ENCODE peak calls at places on chromosome 3, in nine cellular contexts. D, A, E, P, X, F, H, O and R are unnamed samples.

GRCh38 chr3:141152801-141153678 is 78.6 kb upstream of the PXYLP1 start:
- DNase-seq in D (no peak), H (no peak), O (peak), A (no peak), E (no peak), P (no peak), F (no peak), X (no peak), R (no peak)

GRCh38 chr3:100399341-100400071 is 1.4 kb downstream of the TOMM70 start:
- DNase-seq in H (no peak), P (no peak), F (no peak), O (no peak), A (no peak), D (no peak), E (no peak), X (no peak), R (no peak)

GRCh38 chr3:175199961-175200360 is 340.8 kb downstream of the NAALADL2 start:
- DNase-seq in A (no peak), F (no peak), H (no peak), E (no peak), D (no peak), P (no peak), X (peak), O (no peak), R (no peak)

GRCh38 chr3:50674349-50675178 is at the start of gene DOCK3:
- DNase-seq in D (peak), X (peak), E (peak), A (peak), O (peak), F (no peak), P (no peak), H (peak), R (no peak)

GRCh38 chr3:53357457-53357856 is 10.1 kb upstream of the DCP1A start:
- DNase-seq in D (no peak), O (no peak), A (no peak), X (no peak), F (no peak), P (no peak), H (no peak), E (no peak), R (no peak)

GRCh38 chr3:172065967-172066762 is 26.8 kb downstream of the FNDC3B start:
- DNase-seq in A (no peak), F (no peak), P (no peak), X (peak), H (no peak), E (no peak), D (no peak), O (no peak), R (peak)

GRCh38 chr3:172517859-172518466 is 5.3 kb downstream of the TNFSF10 start:
- DNase-seq in X (no peak), D (no peak), P (no peak), A (no peak), E (no peak), F (no peak), O (no peak), H (no peak), R (no peak)

GRCh38 chr3:69671082-69671952 is 67.9 kb upstream of the MITF start:
- DNase-seq in P (peak), X (peak), E (peak), A (no peak), F (no peak), O (peak), H (no peak), D (peak), R (no peak)

GRCh38 chr3:187263270-187263669 is 28.3 kb downstream of the MASP1 start:
- DNase-seq in P (no peak), D (no peak), F (no peak), H (no peak), A (no peak), X (peak), E (no peak), O (no peak), R (no peak)

GRCh38 chr3:78665776-78666457 is 1101.9 kb downstream of the ROBO1 start:
- DNase-seq in O (no peak), F (no peak), D (no peak), P (no peak), X (no peak), A (no peak), E (no peak), H (no peak), R (no peak)

GRCh38 chr3:52670621-52671521 is 14.8 kb downstream of the PBRM1 start:
- DNase-seq in A (peak), H (peak), E (no peak), P (peak), D (peak), F (peak), O (no peak), X (peak), R (peak)

GRCh38 chr3:197082871-197083270 is 53.3 kb upstream of the MELTF start:
- DNase-seq in F (no peak), O (no peak), H (no peak), P (no peak), E (no peak), A (no peak), D (no peak), X (peak), R (no peak)

GRCh38 chr3:154875142-154875541 is 205.0 kb upstream of the MME start:
- DNase-seq in P (no peak), E (no peak), A (no peak), X (no peak), H (no peak), F (no peak), O (no peak), D (no peak), R (no peak)

GRCh38 chr3:139824864-139825263 is 110.1 kb upstream of the CLSTN2 start:
- DNase-seq in X (no peak), F (no peak), A (no peak), H (no peak), D (no peak), O (no peak), E (no peak), P (no peak), R (no peak)

GRCh38 chr3:10941972-10942371 is 50.6 kb upstream of the SLC6A1 start:
- DNase-seq in E (peak), P (peak), F (no peak), H (no peak), O (no peak), A (no peak), D (no peak), X (no peak), R (no peak)

GRCh38 chr3:115386347-115386746 is 237.0 kb upstream of the GAP43 start:
- DNase-seq in H (no peak), E (no peak), O (no peak), P (no peak), A (no peak), D (no peak), X (no peak), F (no peak), R (no peak)

GRCh38 chr3:65873028-65873427 is 165.7 kb downstream of the MAGI1 start:
- DNase-seq in D (no peak), P (no peak), H (no peak), X (no peak), E (no peak), O (peak), F (no peak), A (no peak), R (no peak)

GRCh38 chr3:15531346-15531745 is 9.8 kb upstream of the COLQ start:
- DNase-seq in D (no peak), F (no peak), X (no peak), E (no peak), A (no peak), P (no peak), O (no peak), H (no peak), R (no peak)

GRCh38 chr3:43035801-43036340 is 56.8 kb downstream of the GASK1A start:
- DNase-seq in E (no peak), O (no peak), H (no peak), D (no peak), X (no peak), F (peak), A (no peak), P (no peak), R (no peak)

GRCh38 chr3:39196671-39197446 is 4.5 kb upstream of the XIRP1 start:
- DNase-seq in A (no peak), X (no peak), E (no peak), P (no peak), D (no peak), H (no peak), F (no peak), O (no peak), R (no peak)

GRCh38 chr3:126954141-126954845 is 28.6 kb upstream of the PLXNA1 start:
- DNase-seq in P (no peak), F (no peak), X (no peak), E (no peak), H (no peak), O (peak), A (no peak), D (no peak), R (no peak)

GRCh38 chr3:42012935-42013651 is 51.2 kb upstream of the ULK4 start:
- DNase-seq in H (peak), F (peak), P (no peak), X (peak), A (peak), O (peak), E (peak), D (peak), R (no peak)

GRCh38 chr3:28986922-28987321 is 293.9 kb upstream of the RBMS3 start:
- DNase-seq in A (no peak), H (no peak), E (no peak), P (peak), X (no peak), F (no peak), O (no peak), D (no peak), R (no peak)

GRCh38 chr3:161156936-161157335 is 51.8 kb upstream of the B3GALNT1 start:
- DNase-seq in H (no peak), A (no peak), X (no peak), P (no peak), D (no peak), O (no peak), E (no peak), F (no peak), R (no peak)

GRCh38 chr3:125479091-125479490 is 40.9 kb downstream of the SNX4 start:
- DNase-seq in P (no peak), X (no peak), H (no peak), D (no peak), F (no peak), O (no peak), E (no peak), A (no peak), R (no peak)

DNA sequence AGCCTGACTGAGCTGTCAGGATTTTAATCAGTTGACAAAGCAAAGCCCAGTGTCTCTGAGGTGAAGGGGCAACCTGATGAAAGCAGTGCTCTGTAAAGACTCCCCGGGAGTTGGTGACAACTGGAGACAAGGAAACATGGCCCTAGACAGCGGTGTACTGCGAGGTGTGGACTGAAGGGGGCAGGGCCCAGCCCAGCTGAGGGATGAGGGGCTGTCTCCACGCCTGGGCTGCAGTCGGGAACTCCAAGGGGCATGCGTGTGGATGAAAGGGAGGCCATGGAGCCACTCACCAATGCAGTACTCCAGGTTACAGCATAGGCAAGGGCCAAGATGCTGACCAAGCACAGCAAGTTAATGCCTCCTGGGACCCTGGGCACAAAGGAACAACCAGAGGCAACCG is 45.1 kb downstream of the SCAP start:
- DNase-seq in A (no peak), F (peak), H (no peak), E (no peak), O (no peak), X (no peak), P (no peak), D (no peak), R (no peak)
- TF ChIP-seq CTCF in A (no peak), F (no peak), H (no peak), E (no peak), O (no peak), X (no peak), P (no peak), D (no peak), R (no peak)

DNA sequence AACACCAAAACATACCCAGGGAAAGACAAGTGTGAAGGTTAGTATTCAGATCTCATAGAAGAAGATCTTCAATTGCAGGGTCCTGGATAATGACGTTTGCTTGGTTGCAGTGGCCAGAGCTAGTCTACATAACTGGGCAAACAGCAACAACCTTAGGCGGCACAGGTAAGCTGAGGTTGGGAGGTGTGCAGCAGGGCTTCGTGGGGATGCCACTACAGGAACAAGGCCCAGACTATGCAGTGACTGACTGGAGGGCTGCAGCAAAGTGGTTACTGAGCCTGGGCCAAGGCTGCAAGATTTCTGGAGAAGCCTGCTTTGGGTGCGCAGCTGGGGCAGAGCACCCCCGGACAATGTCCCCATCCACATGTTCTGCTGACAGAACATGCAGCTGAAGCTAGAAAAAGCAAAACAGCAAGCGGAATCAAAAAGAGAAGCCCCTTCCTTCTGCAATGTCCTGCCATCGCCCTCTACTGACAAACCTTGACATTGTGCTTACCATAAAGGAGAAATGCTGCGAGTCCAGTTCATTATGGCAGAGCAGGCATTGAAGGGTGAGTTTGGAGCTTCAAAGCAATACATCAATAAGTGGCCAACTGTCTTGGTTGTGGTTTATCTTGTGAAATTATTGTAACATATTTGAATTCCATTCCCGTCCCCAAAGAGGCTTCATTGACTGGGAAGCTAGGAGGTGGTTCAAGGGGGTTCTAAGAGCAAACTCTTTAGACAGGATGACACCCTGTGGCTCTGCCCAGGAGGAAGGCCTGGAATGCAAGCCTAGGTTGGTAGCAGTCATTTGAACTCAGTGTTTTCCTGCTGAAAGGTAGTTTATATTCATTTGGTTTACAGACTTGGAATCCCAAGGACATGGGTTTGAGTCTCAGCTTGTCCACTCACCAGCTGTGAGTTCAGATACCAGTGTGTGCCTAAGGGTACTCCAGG is 217.0 kb downstream of the PDCD6IP start:
- DNase-seq in F (no peak), E (peak), X (peak), D (no peak), A (no peak), P (no peak), O (no peak), H (no peak), R (no peak)
- TF ChIP-seq CTCF in F (peak), E (no peak), X (peak), D (no peak), A (no peak), P (peak), O (no peak), H (no peak), R (peak)

DNA sequence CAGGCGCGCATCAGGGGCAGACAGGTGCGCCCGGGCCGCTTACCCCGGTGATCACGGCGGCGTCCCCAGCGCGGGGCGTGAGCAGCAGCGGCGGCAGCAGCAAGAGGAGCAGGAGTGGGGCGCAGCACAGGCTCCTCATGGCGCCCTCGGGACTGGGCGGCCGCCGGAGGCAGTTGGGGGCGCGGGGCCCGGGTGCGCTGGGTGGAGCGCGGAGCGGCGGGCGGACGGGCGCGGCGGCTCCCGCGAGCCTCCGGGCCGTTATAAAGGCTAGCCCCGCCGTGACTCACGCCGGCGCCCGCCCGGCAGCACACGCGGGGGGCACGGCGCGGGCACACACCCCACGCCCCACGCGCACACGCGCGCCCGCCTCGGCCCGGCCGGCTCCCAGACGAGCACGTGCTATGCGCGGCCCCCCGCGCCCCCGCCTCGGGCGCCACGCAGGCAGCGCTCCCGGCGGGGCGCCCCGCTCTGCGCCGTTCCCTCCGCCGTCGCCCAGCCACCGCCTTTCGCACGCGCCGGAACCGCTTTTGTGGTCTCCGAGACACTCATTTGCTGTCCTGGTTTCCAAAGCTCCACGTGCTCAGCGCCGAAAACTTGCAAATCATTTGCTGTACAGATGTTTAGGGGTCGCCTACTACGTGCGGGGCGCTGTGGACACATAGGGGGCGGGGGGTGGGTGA is at the start of gene PROK2:
- DNase-seq in F (no peak), P (no peak), E (peak), D (no peak), A (no peak), O (no peak), H (no peak), X (no peak), R (no peak)
- TF ChIP-seq CTCF in F (no peak), P (no peak), E (no peak), D (no peak), A (no peak), O (no peak), H (no peak), X (no peak), R (no peak)

DNA sequence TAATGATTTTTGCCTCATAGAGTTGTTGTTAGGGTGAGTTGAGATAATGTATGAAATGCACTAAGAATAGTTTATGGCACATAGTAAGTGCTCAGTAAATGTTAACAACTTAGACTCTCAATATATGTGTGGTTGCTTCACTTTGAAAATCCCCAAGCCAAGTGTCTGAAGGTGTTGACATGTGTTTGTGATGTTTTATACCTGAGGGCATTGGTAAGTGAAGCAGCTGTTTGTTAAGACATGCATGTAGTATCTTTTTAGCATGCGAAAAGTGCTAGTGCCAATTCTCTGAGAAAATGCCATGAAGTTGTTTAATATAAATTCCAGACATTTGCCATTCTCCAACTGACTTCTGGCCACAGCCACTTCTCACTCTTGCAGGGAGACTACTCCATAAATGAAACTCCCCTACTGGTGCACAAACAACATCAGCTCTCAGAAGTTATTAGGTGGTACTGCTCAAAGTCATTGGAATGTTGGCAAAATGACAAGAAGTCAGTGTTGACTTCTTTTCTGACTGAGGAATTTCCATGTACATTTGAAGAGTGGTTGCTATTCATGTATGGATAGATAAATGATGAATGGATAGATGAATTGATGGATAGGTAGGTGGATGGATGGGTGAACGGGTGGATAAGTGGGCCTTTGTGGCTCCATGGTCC is 103.6 kb upstream of the NUDT16 start:
- DNase-seq in D (no peak), P (peak), F (no peak), E (no peak), A (no peak), O (no peak), H (no peak), X (peak), R (peak)
- TF ChIP-seq CTCF in D (no peak), P (no peak), F (no peak), E (no peak), A (no peak), O (no peak), H (no peak), X (no peak), R (no peak)

GRCh38 chr3:59940690-59941089 is 890.9 kb upstream of the CFAP20DC start:
- DNase-seq in F (no peak), D (no peak), E (no peak), A (no peak), H (no peak), X (no peak), O (no peak), P (no peak), R (no peak)

GRCh38 chr3:59938857-59939256 is 889.0 kb upstream of the CFAP20DC start:
- DNase-seq in F (no peak), E (no peak), H (no peak), D (no peak), A (no peak), O (no peak), P (no peak), X (no peak), R (no peak)

GRCh38 chr3:59935025-59935424 is 885.2 kb upstream of the CFAP20DC start:
- DNase-seq in A (no peak), O (no peak), F (no peak), D (no peak), P (no peak), X (no peak), H (no peak), E (no peak), R (no peak)

GRCh38 chr3:59939826-59940426 is 890.1 kb upstream of the CFAP20DC start:
- DNase-seq in H (no peak), D (no peak), E (no peak), F (no peak), X (no peak), P (no peak), O (no peak), A (no peak), R (no peak)

DNA sequence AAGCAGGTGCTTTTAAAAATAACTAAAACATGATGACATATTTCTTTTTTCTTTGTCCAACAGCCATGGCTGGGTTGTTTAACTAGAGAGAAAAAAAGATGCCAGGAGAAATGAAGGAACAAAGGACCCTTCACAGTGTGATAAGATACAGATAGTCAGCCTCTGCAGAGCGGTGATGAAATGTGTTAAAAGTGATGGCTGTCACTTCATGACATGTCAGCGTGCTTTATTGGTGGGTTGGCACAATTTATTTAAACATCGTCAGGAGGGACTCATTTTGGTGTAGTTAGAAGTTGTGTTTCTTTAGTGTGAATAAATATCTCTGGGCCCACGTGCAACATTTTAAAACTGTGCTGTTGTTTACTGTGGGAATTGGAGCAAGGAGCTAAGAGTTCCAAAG is 887.4 kb upstream of the CFAP20DC start:
- DNase-seq in X (no peak), E (no peak), F (no peak), D (no peak), A (no peak), H (no peak), P (no peak), O (no peak), R (no peak)
- TF ChIP-seq CTCF in X (no peak), E (no peak), F (no peak), D (no peak), A (no peak), H (no peak), P (no peak), O (no peak), R (no peak)

GRCh38 chr3:128408693-128409620 is 57.7 kb downstream of the DNAJB8 start:
- DNase-seq in P (no peak), H (no peak), A (no peak), X (no peak), E (no peak), O (peak), F (no peak), D (no peak), R (no peak)
- TF ChIP-seq CTCF in P (no peak), H (no peak), A (no peak), X (peak), E (no peak), O (no peak), F (no peak), D (peak), R (peak)